ENCODE peak calls at places on chromosomes 7 and 10, in seven cellular contexts. N is HTR-8/SVneo, G is sigmoid colon, H is GM12865, P is Calu3, Z is activated gamma-delta T cell treated with Interleukin-2 at 50 U/mL for 16 hours, S is HCEC 1CT. U is an unnamed sample.

GRCh38 chr10:122850705-122851640 is 5.3 kb upstream of the CUZD1 start:
- DNase-seq in N (no peak), G (no peak), H (no peak), P (no peak), Z (no peak), S (peak; percentile 62), U (no peak)

GRCh38 chr7:34750636-34751035 is 92.6 kb downstream of the NPSR1 start:
- DNase-seq in N (no peak), G (no peak), H (no peak), P (no peak), Z (no peak), S (no peak), U (no peak)

GRCh38 chr10:73899401-73899780 is 11.5 kb upstream of the PLAU start:
- DNase-seq in N (no peak), G (no peak), H (no peak), P (peak; percentile 86), Z (no peak), S (peak; percentile 95), U (no peak)

GRCh38 chr7:79221211-79221610 is 232.3 kb downstream of the MAGI2 start:
- DNase-seq in N (no peak), G (no peak), H (no peak), P (no peak), Z (no peak), S (no peak), U (no peak)

GRCh38 chr10:97596101-97597055 is 6.9 kb downstream of the C10orf62 start:
- DNase-seq in N (peak; percentile 75), G (peak; percentile 89), H (no peak), P (peak; percentile 16), Z (no peak), S (peak; percentile 77), U (peak; percentile 63)

GRCh38 chr7:127347567-127348246 is 44.8 kb downstream of the ZNF800 start:
- DNase-seq in N (no peak), G (peak; percentile 71), H (peak; percentile 76), P (peak; percentile 79), Z (peak; percentile 64), S (no peak), U (no peak)

GRCh38 chr10:132607491-132607890 is 69.9 kb downstream of the INPP5A start:
- DNase-seq in N (no peak), G (peak; percentile 59), H (no peak), P (no peak), Z (no peak), S (no peak), U (no peak)

GRCh38 chr7:108030536-108030935 is 27.6 kb upstream of the LAMB1 start:
- DNase-seq in N (no peak), G (no peak), H (no peak), P (no peak), Z (no peak), S (peak; percentile 74), U (no peak)

GRCh38 chr10:99280472-99280871 is 44.8 kb upstream of the HPSE2 start:
- DNase-seq in N (no peak), G (no peak), H (peak; percentile 20), P (no peak), Z (no peak), S (peak; percentile 7), U (no peak)

GRCh38 chr7:30658471-30659074 is 23.7 kb downstream of the CRHR2 start:
- DNase-seq in N (no peak), G (peak; percentile 30), H (no peak), P (no peak), Z (no peak), S (no peak), U (no peak)

GRCh38 chr10:625751-626711 is 63.4 kb downstream of the DIP2C start:
- DNase-seq in N (no peak), G (no peak), H (no peak), P (no peak), Z (no peak), S (no peak), U (no peak)

GRCh38 chr7:69180662-69181061 is 417.6 kb upstream of the AUTS2 start:
- DNase-seq in N (no peak), G (no peak), H (no peak), P (no peak), Z (no peak), S (no peak), U (no peak)

GRCh38 chr7:94412762-94413322 is 18.1 kb downstream of the COL1A2 start:
- DNase-seq in N (no peak), G (no peak), H (no peak), P (no peak), Z (no peak), S (no peak), U (no peak)